ENCODE peak calls at places on chromosomes 12 and 14, in four cellular contexts. D is right lobe of liver, W is psoas muscle, N is spleen. J is an unnamed sample. For H3K36me3, the result is how much of the 10 kb centered on the place peaks cover.

GRCh38 chr14:32469388-32470160 is 140.5 kb downstream of the AKAP6 start:
- DNase-seq in D (no peak), W (no peak), N (no peak), J (peak)

GRCh38 chr12:66188584-66189475 is at the start of gene IRAK3:
- DNase-seq in D (peak), W (peak), N (peak), J (no peak)

GRCh38 chr14:100851946-100852620 is 26.2 kb downstream of the MEG3 start:
- DNase-seq in D (no peak), W (peak), N (peak), J (no peak)

GRCh38 chr12:56645717-56646446 is at the start of gene ATP5F1B:
- DNase-seq in D (peak), W (peak), N (peak), J (peak)

GRCh38 chr14:101022916-101023435 is 119.5 kb upstream of the RTL1 start:
- DNase-seq in D (peak), W (no peak), N (peak), J (no peak)

GRCh38 chr12:105705765-105706164 is 375.3 kb downstream of the C12orf75 start:
- DNase-seq in D (no peak), W (no peak), N (no peak), J (peak)

GRCh38 chr14:64509036-64509435 is 4.5 kb downstream of the ZBTB1 start:
- DNase-seq in D (no peak), W (no peak), N (no peak), J (no peak)

GRCh38 chr12:59096246-59096645 is 175.9 kb upstream of the LRIG3 start:
- DNase-seq in D (no peak), W (no peak), N (no peak), J (no peak)

GRCh38 chr14:35365130-35366047 is 39.2 kb downstream of the NFKBIA start:
- DNase-seq in D (peak), W (peak), N (peak), J (peak)

GRCh38 chr12:131231194-131231980 is 277.7 kb downstream of the ADGRD1 start:
- DNase-seq in D (no peak), W (no peak), N (peak), J (no peak)

GRCh38 chr12:32036477-32037263 is 70.0 kb upstream of the BICD1 start:
- DNase-seq in D (no peak), W (no peak), N (no peak), J (no peak)

GRCh38 chr12:93223440-93224426 is 154.0 kb upstream of the NUDT4 start:
- DNase-seq in D (no peak), W (no peak), N (no peak), J (no peak)

GRCh38 chr14:77076118-77076631 is 21.9 kb upstream of the CIPC start:
- DNase-seq in D (peak), W (peak), N (no peak), J (no peak)

GRCh38 chr12:57624441-57625220 is 8.4 kb downstream of the B4GALNT1 start:
- DNase-seq in D (no peak), W (no peak), N (no peak), J (no peak)

GRCh38 chr12:80802652-80803051 is 85.9 kb downstream of the MYF5 start:
- DNase-seq in D (no peak), W (no peak), N (no peak), J (no peak)

GRCh38 chr14:100058777-100059432 is 6.3 kb upstream of the EVL start:
- DNase-seq in D (no peak), W (no peak), N (no peak), J (no peak)

GRCh38 chr12:752673-753400 is 458 bp downstream of the WNK1 start:
- DNase-seq in D (peak), W (peak), N (peak), J (no peak)

GRCh38 chr14:58082491-58083098 is 69.4 kb downstream of the ARMH4 start:
- DNase-seq in D (no peak), W (no peak), N (no peak), J (peak)

GRCh38 chr14:102140027-102140749 is 491 bp downstream of the WDR20 start:
- DNase-seq in D (peak), W (peak), N (peak), J (no peak)

GRCh38 chr12:48379784-48380183 is 29.1 kb upstream of the ZNF641 start:
- DNase-seq in D (no peak), W (no peak), N (no peak), J (no peak)

GRCh38 chr14:30118992-30119640 is 191.5 kb upstream of the PRKD1 start:
- DNase-seq in D (no peak), W (no peak), N (no peak), J (no peak)

GRCh38 chr14:67973415-67973814 is 153.8 kb downstream of the RAD51B start:
- DNase-seq in D (no peak), W (no peak), N (no peak), J (no peak)

GRCh38 chr12:54701940-54702592 is 53.9 kb upstream of the DCD start:
- DNase-seq in D (no peak), W (no peak), N (no peak), J (no peak)

GRCh38 chr12:12804432-12804886 is 8.7 kb upstream of the DDX47 start:
- DNase-seq in D (no peak), W (no peak), N (no peak), J (peak)

GRCh38 chr14:104105071-104105821 is 19.7 kb downstream of the ASPG start:
- DNase-seq in D (peak), W (peak), N (peak), J (no peak)
- H3K4me3 ChIP-seq in D (no peak), W (no peak), N (no peak), J (no peak)

DNA sequence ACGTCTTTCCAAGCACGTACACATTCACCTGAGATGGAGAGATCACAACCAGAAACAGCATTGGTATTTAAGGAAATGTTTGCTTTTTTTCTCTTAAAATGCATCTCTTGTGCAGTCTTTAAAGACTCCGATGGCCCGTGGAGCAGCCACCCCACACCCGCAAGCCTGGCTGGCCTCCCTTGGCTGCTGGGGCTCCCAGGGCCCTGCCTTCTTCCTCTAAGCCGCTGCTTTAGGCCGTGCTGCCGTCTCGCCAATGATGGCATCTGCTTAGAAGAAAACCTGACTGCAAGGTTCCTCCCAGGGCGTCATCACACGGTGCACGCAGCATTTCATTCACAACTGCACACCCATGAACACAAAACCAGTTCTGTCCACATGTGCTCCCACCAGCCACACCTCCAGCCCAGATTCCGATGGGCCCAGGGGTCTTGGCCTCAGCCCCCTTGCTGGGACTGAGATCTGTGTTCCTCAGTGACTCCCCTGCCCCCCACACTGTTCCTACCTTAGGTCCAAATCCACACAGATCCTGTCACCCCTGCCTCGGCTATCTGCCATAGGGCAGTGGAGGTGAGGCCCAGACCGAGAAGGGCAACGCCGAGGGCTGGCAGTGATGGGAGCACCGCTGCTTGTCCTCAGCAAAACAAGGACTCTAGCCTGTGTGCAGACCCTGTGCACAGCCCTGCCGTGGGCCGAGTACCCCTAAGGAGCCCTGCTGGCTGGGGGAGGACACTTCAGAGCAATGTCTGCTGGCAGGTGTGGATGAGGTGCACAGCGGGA is 4.4 kb downstream of the BTBD6 start:
- DNase-seq in D (no peak), W (no peak), N (no peak), J (no peak)
- H3K36me3 ChIP-seq in D (under half), W (under half), N (under half), J (under half)

GRCh38 chr14:103275000-103275399 is 59.0 kb upstream of the EIF5 start:
- DNase-seq in D (no peak), W (no peak), N (no peak), J (no peak)

GRCh38 chr14:103281496-103282231 is 52.4 kb upstream of the EIF5 start:
- DNase-seq in D (peak), W (no peak), N (no peak), J (no peak)

GRCh38 chr14:103282932-103283331 is 51.1 kb upstream of the EIF5 start:
- DNase-seq in D (no peak), W (no peak), N (no peak), J (no peak)

GRCh38 chr14:103280278-103280917 is 53.6 kb upstream of the EIF5 start:
- DNase-seq in D (no peak), W (no peak), N (no peak), J (no peak)

DNA sequence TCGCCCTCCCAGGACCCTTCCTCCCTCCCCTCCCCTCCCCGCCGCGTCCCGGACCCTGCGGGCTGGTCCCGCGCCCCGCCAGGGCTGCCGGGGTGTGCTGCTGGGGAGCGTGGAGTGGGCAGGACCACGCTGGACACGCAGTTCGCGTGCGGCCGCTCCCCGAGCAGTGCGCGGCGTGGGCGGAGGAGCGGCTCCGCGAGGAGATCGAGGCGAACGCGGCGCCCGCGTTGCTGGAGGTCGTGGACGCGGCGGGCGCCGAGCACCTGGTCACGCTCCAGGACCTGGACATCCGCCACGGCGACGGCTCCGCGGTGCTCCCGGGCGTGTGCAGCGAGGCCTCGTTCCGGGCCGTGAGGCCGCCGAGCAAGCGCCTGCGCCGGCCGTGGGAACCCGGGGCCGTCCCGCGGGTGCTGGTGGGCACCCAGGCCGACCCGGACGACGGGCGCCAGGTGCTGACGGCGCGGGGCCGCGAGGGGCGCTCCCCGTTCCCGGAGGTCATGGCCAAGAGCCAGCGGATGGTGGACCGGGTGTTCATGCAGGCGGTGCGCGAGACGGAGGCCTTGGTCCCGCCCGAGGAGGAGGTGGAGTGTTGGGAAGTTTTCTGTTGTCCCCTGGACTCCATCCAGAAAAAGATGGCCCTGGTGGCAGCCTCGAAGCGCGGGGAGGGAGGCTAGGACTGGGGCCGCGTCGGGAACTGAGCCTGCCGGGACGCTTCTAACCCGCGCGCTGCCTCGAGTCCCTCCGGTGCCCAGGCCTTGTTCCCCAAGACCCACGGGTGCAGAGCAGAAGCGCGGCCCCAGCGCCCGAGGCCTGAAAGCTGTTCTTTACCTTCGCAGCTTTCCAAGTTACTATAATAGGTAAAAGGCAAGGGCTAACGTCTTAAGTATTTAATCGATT is 54.7 kb upstream of the EIF5 start:
- DNase-seq in D (peak), W (peak), N (no peak), J (no peak)
- TF ChIP-seq CTCF in D (no peak), W (no peak), N (no peak), J (no peak)

GRCh38 chr12:67451206-67451605 is 182.0 kb downstream of the CAND1 start:
- DNase-seq in D (no peak), W (no peak), N (no peak), J (no peak)

GRCh38 chr12:67446716-67447115 is 177.6 kb downstream of the CAND1 start:
- DNase-seq in D (no peak), W (no peak), N (no peak), J (no peak)

GRCh38 chr12:67452119-67452805 is 183.1 kb downstream of the CAND1 start:
- DNase-seq in D (no peak), W (no peak), N (no peak), J (no peak)

GRCh38 chr12:67447180-67447579 is 178.0 kb downstream of the CAND1 start:
- DNase-seq in D (no peak), W (no peak), N (no peak), J (no peak)

DNA sequence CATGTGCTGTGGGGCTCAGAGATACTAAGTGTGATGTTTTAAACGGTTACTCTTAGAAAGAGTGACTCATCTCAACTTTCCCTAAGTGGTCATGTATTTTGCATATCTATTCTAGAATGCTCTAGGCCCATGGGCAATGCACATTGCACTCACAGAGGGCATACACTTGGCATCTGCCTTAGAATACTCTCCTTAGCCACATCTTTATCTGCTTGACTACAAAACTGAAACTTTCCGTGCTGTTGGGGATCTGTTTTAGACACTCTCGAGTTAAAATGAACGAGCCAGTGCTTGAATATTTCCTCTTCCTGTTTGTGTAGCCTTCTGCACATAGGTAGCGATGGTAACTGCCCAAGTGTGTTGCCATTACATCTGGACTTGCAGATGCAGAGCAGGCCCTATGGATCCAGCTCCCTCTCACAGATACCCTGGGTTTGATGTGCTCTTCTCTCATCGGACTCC is 180.5 kb downstream of the CAND1 start:
- DNase-seq in D (no peak), W (no peak), N (no peak), J (no peak)
- H3K4me3 ChIP-seq in D (no peak), W (no peak), N (no peak), J (no peak)

GRCh38 chr14:59478540-59478939 is 5.7 kb downstream of the L3HYPDH start:
- DNase-seq in D (no peak), W (no peak), N (no peak), J (no peak)

GRCh38 chr14:59475709-59476108 is 8.5 kb downstream of the L3HYPDH start:
- DNase-seq in D (no peak), W (no peak), N (no peak), J (no peak)

DNA sequence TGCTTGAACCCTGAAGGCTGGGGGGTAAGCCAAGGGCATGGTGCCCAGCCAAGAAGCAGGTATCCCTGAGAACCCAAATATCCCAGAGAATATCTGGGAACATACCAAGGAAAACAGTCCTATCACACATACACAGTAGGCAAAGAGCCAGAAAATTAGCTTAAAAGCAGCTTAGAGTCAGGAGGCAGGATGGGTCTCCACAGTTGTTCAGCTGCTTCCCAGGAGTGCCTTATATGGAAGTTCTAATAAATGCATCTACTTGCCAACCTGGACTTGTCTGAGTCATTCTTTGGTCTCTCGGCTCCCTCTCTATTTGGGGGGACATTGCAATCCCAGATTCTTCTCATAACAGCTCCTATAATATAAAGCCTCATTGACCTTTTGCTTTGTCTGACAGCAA is 9.0 kb upstream of the GPR135 start:
- DNase-seq in D (no peak), W (no peak), N (no peak), J (no peak)
- H3K36me3 ChIP-seq in D (under half), W (half or more), N (under half), J (under half)

GRCh38 chr14:54502602-54503001 is 7.1 kb upstream of the CGRRF1 start:
- DNase-seq in D (no peak), W (no peak), N (no peak), J (no peak)

GRCh38 chr14:54501423-54501822 is 8.3 kb upstream of the CGRRF1 start:
- DNase-seq in D (no peak), W (no peak), N (no peak), J (no peak)

GRCh38 chr14:54498579-54498978 is 9.8 kb upstream of the GMFB start:
- DNase-seq in D (no peak), W (no peak), N (no peak), J (no peak)

GRCh38 chr14:54500744-54501143 is 9.0 kb upstream of the CGRRF1 start:
- DNase-seq in D (no peak), W (no peak), N (no peak), J (no peak)

GRCh38 chr14:54503476-54503875 is 6.2 kb upstream of the CGRRF1 start:
- DNase-seq in D (no peak), W (no peak), N (no peak), J (no peak)
- TF ChIP-seq CTCF in D (peak), W (no peak), N (no peak), J (peak)

GRCh38 chr12:51217968-51218606 is at the start of gene POU6F1:
- DNase-seq in D (peak), W (peak), N (peak), J (no peak)

GRCh38 chr12:51216652-51217051 is 1.2 kb downstream of the POU6F1 start:
- DNase-seq in D (no peak), W (no peak), N (no peak), J (no peak)

GRCh38 chr12:51218607-51219161 is 822 bp upstream of the POU6F1 start:
- DNase-seq in D (no peak), W (no peak), N (no peak), J (no peak)

GRCh38 chr12:51217133-51217967 is 512 bp downstream of the POU6F1 start:
- DNase-seq in D (peak), W (peak), N (peak), J (no peak)

DNA sequence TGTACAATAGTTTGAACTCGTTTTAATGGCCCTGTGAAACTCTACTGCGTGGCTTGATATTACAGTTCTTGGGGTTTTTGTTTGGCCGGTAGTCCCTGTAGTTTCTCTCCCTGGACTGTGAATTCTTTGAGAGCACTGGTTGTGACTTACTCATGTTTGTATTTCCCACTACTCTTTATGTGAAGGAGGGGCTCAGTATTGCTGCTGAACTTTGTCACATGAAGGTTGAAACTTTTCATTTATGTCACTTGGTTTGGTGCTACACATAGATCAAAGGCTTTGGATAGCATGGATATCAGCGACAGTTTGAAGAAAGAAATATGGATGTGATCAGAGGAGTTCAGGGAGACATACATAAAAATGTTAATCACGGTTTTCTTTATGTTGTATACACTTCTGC is 1.5 kb upstream of the POU6F1 start:
- DNase-seq in D (no peak), W (no peak), N (no peak), J (no peak)
- H3K4me3 ChIP-seq in D (no peak), W (peak), N (peak), J (no peak)

DNA sequence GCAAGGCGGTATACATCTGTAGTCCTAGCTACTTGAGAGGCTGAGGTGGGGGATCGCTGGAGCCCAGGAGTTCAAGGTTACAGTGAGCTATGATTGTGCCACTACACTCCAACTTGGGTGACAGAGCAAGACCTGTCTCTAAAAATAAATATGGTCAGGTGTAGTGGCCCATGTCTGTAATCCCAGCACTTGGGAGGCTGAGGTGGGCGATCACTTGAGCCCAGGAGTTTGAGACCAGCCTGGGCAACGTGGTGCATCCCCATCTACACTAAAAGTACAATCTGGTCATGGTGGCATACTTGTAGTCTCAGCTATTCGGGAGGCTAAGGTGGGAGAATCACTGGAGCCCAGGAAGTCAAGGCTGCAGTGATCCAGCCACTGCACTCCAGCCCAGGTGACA is 40.6 kb downstream of the HECTD1 start:
- DNase-seq in D (no peak), W (no peak), N (no peak), J (no peak)
- H3K36me3 ChIP-seq in D (under half), W (half or more), N (half or more), J (under half)